ENCODE peak calls at places on chromosomes 4 and X, in seven cellular contexts. O is AG10803; U is stimulated activated CD4-positive, alpha-beta T cell treated with anti-CD3 and anti-CD28 coated beads, Interleukin-12 subunit alpha, Interleukin-12 subunit beta, amount 100 ng/mL, for 24 hours; Y is caudate nucleus; I is lung microvascular endothelial cell; F is NCI-H1092 treated with DMSO at 0.1 percent for 48 hours; N is activated CD4-positive, CD25-positive, alpha-beta regulatory T cell treated with anti-CD3 and anti-CD28 coated beads, Interleukin-2, amount 50 U/mL, for 16 hours. J is an unnamed sample.

GRCh38 chrX:136347706-136348105 is 46.9 kb downstream of the ADGRG4 start:
- DNase-seq in O (no peak), Y (no peak), U (no peak), N (no peak), I (no peak), F (no peak), J (no peak)

GRCh38 chr4:25283948-25284347 is 28.6 kb upstream of the ZCCHC4 start:
- DNase-seq in N (no peak), I (no peak), F (no peak), U (no peak), Y (no peak), O (no peak), J (no peak)

GRCh38 chrX:130497531-130497930 is 95.7 kb downstream of the RBMX2 start:
- DNase-seq in I (no peak), Y (peak), F (no peak), U (no peak), O (no peak), N (no peak), J (no peak)

GRCh38 chr4:156594619-156595018 is 377.0 kb downstream of the PDGFC start:
- DNase-seq in U (no peak), Y (no peak), I (no peak), N (no peak), O (no peak), F (no peak), J (no peak)

GRCh38 chr4:165410214-165410613 is 31.4 kb downstream of the CPE start:
- DNase-seq in F (no peak), N (no peak), Y (no peak), O (no peak), I (no peak), U (no peak), J (no peak)

GRCh38 chr4:110637408-110638131 is 14.7 kb upstream of the PITX2 start:
- DNase-seq in Y (no peak), U (no peak), I (no peak), O (peak), N (no peak), F (no peak), J (no peak)

GRCh38 chrX:12292996-12293765 is 154.9 kb downstream of the FRMPD4 start:
- DNase-seq in F (no peak), I (no peak), U (no peak), Y (no peak), N (no peak), O (peak), J (no peak)

GRCh38 chrX:74511704-74512103 is 90.4 kb downstream of the SLC16A2 start:
- DNase-seq in F (no peak), Y (no peak), N (no peak), U (no peak), I (no peak), O (no peak), J (no peak)

J was measured in NCI-H146.